ENCODE peak calls at places on chromosomes 5 and 9, in nine cellular contexts. One of them, this sample, is unnamed.
A peak's percentile ranks its signal among the peaks of the same experiment; 100 is the strongest.

GRCh38 chr5:40288791-40289475 is 390.8 kb upstream of the PTGER4 start:
- DNase-seq in lower lobe of right lung: no peak
- DNase-seq in lung: no peak
- DNase-seq in endothelial cell: no peak
- DNase-seq in neural progenitor cell: peak; percentile 11
- DNase-seq in stimulated activated CD8-positive, alpha-beta memory T cell treated with anti-CD3 and anti-CD28 coated beads, Interleukin-15, amount 100 ng/mL, for 48 hours: no peak
- DNase-seq in GDM1: no peak
- DNase-seq in germinal center: no peak
- DNase-seq in occipital lobe: no peak
- DNase-seq in this sample: no peak

GRCh38 chr5:84680908-84681307 is 296.2 kb upstream of the EDIL3 start:
- DNase-seq in lower lobe of right lung: no peak
- DNase-seq in lung: no peak
- DNase-seq in endothelial cell: no peak
- DNase-seq in neural progenitor cell: no peak
- DNase-seq in stimulated activated CD8-positive, alpha-beta memory T cell treated with anti-CD3 and anti-CD28 coated beads, Interleukin-15, amount 100 ng/mL, for 48 hours: no peak
- DNase-seq in GDM1: no peak
- DNase-seq in germinal center: no peak
- DNase-seq in occipital lobe: no peak
- DNase-seq in this sample: no peak

GRCh38 chr9:111891910-111892499 is 4.6 kb upstream of the UGCG start:
- DNase-seq in lower lobe of right lung: peak; percentile 48
- DNase-seq in lung: no peak
- DNase-seq in endothelial cell: no peak
- DNase-seq in neural progenitor cell: no peak
- DNase-seq in stimulated activated CD8-positive, alpha-beta memory T cell treated with anti-CD3 and anti-CD28 coated beads, Interleukin-15, amount 100 ng/mL, for 48 hours: no peak
- DNase-seq in GDM1: no peak
- DNase-seq in germinal center: no peak
- DNase-seq in occipital lobe: no peak
- DNase-seq in this sample: no peak

GRCh38 chr9:101487443-101487855 is 46.2 kb upstream of the RNF20 start:
- DNase-seq in lower lobe of right lung: no peak
- DNase-seq in lung: no peak
- DNase-seq in endothelial cell: no peak
- DNase-seq in neural progenitor cell: no peak
- DNase-seq in stimulated activated CD8-positive, alpha-beta memory T cell treated with anti-CD3 and anti-CD28 coated beads, Interleukin-15, amount 100 ng/mL, for 48 hours: no peak
- DNase-seq in GDM1: no peak
- DNase-seq in germinal center: no peak
- DNase-seq in occipital lobe: no peak
- DNase-seq in this sample: no peak

GRCh38 chr9:97981828-97982164 is 1.3 kb upstream of the ANP32B start:
- DNase-seq in lower lobe of right lung: no peak
- DNase-seq in lung: no peak
- DNase-seq in endothelial cell: no peak
- DNase-seq in neural progenitor cell: no peak
- DNase-seq in stimulated activated CD8-positive, alpha-beta memory T cell treated with anti-CD3 and anti-CD28 coated beads, Interleukin-15, amount 100 ng/mL, for 48 hours: no peak
- DNase-seq in GDM1: no peak
- DNase-seq in germinal center: no peak
- DNase-seq in occipital lobe: no peak
- DNase-seq in this sample: no peak

GRCh38 chr9:34185778-34186551 is 7.1 kb downstream of the UBAP1 start:
- DNase-seq in lower lobe of right lung: no peak
- DNase-seq in lung: peak; percentile 39
- DNase-seq in endothelial cell: no peak
- DNase-seq in neural progenitor cell: no peak
- DNase-seq in stimulated activated CD8-positive, alpha-beta memory T cell treated with anti-CD3 and anti-CD28 coated beads, Interleukin-15, amount 100 ng/mL, for 48 hours: no peak
- DNase-seq in GDM1: peak; percentile 10
- DNase-seq in germinal center: peak; percentile 26
- DNase-seq in occipital lobe: no peak
- DNase-seq in this sample: no peak

GRCh38 chr5:80125962-80126480 is 90.9 kb downstream of the THBS4 start:
- DNase-seq in lower lobe of right lung: no peak
- DNase-seq in lung: no peak
- DNase-seq in endothelial cell: no peak
- DNase-seq in neural progenitor cell: no peak
- DNase-seq in stimulated activated CD8-positive, alpha-beta memory T cell treated with anti-CD3 and anti-CD28 coated beads, Interleukin-15, amount 100 ng/mL, for 48 hours: no peak
- DNase-seq in GDM1: no peak
- DNase-seq in germinal center: no peak
- DNase-seq in occipital lobe: no peak
- DNase-seq in this sample: no peak

GRCh38 chr9:110575169-110575568 is 4.4 kb downstream of the SVEP1 start:
- DNase-seq in lower lobe of right lung: no peak
- DNase-seq in lung: no peak
- DNase-seq in endothelial cell: no peak
- DNase-seq in neural progenitor cell: no peak
- DNase-seq in stimulated activated CD8-positive, alpha-beta memory T cell treated with anti-CD3 and anti-CD28 coated beads, Interleukin-15, amount 100 ng/mL, for 48 hours: no peak
- DNase-seq in GDM1: no peak
- DNase-seq in germinal center: no peak
- DNase-seq in occipital lobe: no peak
- DNase-seq in this sample: no peak

GRCh38 chr5:150224483-150225027 is 34.7 kb downstream of the SLC6A7 start:
- DNase-seq in lower lobe of right lung: no peak
- DNase-seq in lung: no peak
- DNase-seq in endothelial cell: no peak
- DNase-seq in neural progenitor cell: no peak
- DNase-seq in stimulated activated CD8-positive, alpha-beta memory T cell treated with anti-CD3 and anti-CD28 coated beads, Interleukin-15, amount 100 ng/mL, for 48 hours: no peak
- DNase-seq in GDM1: no peak
- DNase-seq in germinal center: no peak
- DNase-seq in occipital lobe: no peak
- DNase-seq in this sample: no peak

GRCh38 chr5:178114325-178115135 is 1.2 kb downstream of the N4BP3 start:
- DNase-seq in lower lobe of right lung: no peak
- DNase-seq in lung: no peak
- DNase-seq in endothelial cell: no peak
- DNase-seq in neural progenitor cell: peak; percentile 67
- DNase-seq in stimulated activated CD8-positive, alpha-beta memory T cell treated with anti-CD3 and anti-CD28 coated beads, Interleukin-15, amount 100 ng/mL, for 48 hours: peak; percentile 16
- DNase-seq in GDM1: no peak
- DNase-seq in germinal center: peak; percentile 49
- DNase-seq in occipital lobe: no peak
- DNase-seq in this sample: no peak

GRCh38 chr9:86279839-86280238 is 2.5 kb downstream of the ISCA1 start:
- DNase-seq in lower lobe of right lung: no peak
- DNase-seq in lung: no peak
- DNase-seq in endothelial cell: no peak
- DNase-seq in neural progenitor cell: no peak
- DNase-seq in stimulated activated CD8-positive, alpha-beta memory T cell treated with anti-CD3 and anti-CD28 coated beads, Interleukin-15, amount 100 ng/mL, for 48 hours: no peak
- DNase-seq in GDM1: no peak
- DNase-seq in germinal center: no peak
- DNase-seq in occipital lobe: no peak
- DNase-seq in this sample: no peak

GRCh38 chr9:110217656-110218099 is 9.7 kb upstream of the C9orf152 start:
- DNase-seq in lower lobe of right lung: no peak
- DNase-seq in lung: no peak
- DNase-seq in endothelial cell: no peak
- DNase-seq in neural progenitor cell: peak; percentile 52
- DNase-seq in stimulated activated CD8-positive, alpha-beta memory T cell treated with anti-CD3 and anti-CD28 coated beads, Interleukin-15, amount 100 ng/mL, for 48 hours: no peak
- DNase-seq in GDM1: no peak
- DNase-seq in germinal center: peak; percentile 13
- DNase-seq in occipital lobe: no peak
- DNase-seq in this sample: peak; percentile 9

GRCh38 chr9:38362912-38363588 is 29.5 kb upstream of the ALDH1B1 start:
- DNase-seq in lower lobe of right lung: no peak
- DNase-seq in lung: peak; percentile 37
- DNase-seq in endothelial cell: peak; percentile 26
- DNase-seq in neural progenitor cell: peak; percentile 69
- DNase-seq in stimulated activated CD8-positive, alpha-beta memory T cell treated with anti-CD3 and anti-CD28 coated beads, Interleukin-15, amount 100 ng/mL, for 48 hours: no peak
- DNase-seq in GDM1: peak; percentile 10
- DNase-seq in germinal center: peak; percentile 15
- DNase-seq in occipital lobe: peak; percentile 20
- DNase-seq in this sample: peak; percentile 13

GRCh38 chr9:5988265-5988664 is 27.2 kb downstream of the RANBP6 start:
- DNase-seq in lower lobe of right lung: no peak
- DNase-seq in lung: no peak
- DNase-seq in endothelial cell: no peak
- DNase-seq in neural progenitor cell: no peak
- DNase-seq in stimulated activated CD8-positive, alpha-beta memory T cell treated with anti-CD3 and anti-CD28 coated beads, Interleukin-15, amount 100 ng/mL, for 48 hours: no peak
- DNase-seq in GDM1: no peak
- DNase-seq in germinal center: no peak
- DNase-seq in occipital lobe: no peak
- DNase-seq in this sample: no peak

GRCh38 chr5:76583163-76584047 is 39.8 kb downstream of the F2RL2 start:
- DNase-seq in lower lobe of right lung: no peak
- DNase-seq in lung: no peak
- DNase-seq in endothelial cell: no peak
- DNase-seq in neural progenitor cell: no peak
- DNase-seq in stimulated activated CD8-positive, alpha-beta memory T cell treated with anti-CD3 and anti-CD28 coated beads, Interleukin-15, amount 100 ng/mL, for 48 hours: no peak
- DNase-seq in GDM1: no peak
- DNase-seq in germinal center: no peak
- DNase-seq in occipital lobe: no peak
- DNase-seq in this sample: no peak

GRCh38 chr5:169142264-169142970 is 158.5 kb downstream of the SLIT3 start:
- DNase-seq in lower lobe of right lung: no peak
- DNase-seq in lung: no peak
- DNase-seq in endothelial cell: no peak
- DNase-seq in neural progenitor cell: no peak
- DNase-seq in stimulated activated CD8-positive, alpha-beta memory T cell treated with anti-CD3 and anti-CD28 coated beads, Interleukin-15, amount 100 ng/mL, for 48 hours: no peak
- DNase-seq in GDM1: no peak
- DNase-seq in germinal center: no peak
- DNase-seq in occipital lobe: no peak
- DNase-seq in this sample: no peak

GRCh38 chr5:78518365-78519197 is 130.0 kb downstream of the LHFPL2 start:
- DNase-seq in lower lobe of right lung: peak; percentile 59
- DNase-seq in lung: peak; percentile 66
- DNase-seq in endothelial cell: peak; percentile 37
- DNase-seq in neural progenitor cell: no peak
- DNase-seq in stimulated activated CD8-positive, alpha-beta memory T cell treated with anti-CD3 and anti-CD28 coated beads, Interleukin-15, amount 100 ng/mL, for 48 hours: no peak
- DNase-seq in GDM1: no peak
- DNase-seq in germinal center: no peak
- DNase-seq in occipital lobe: no peak
- DNase-seq in this sample: no peak

This sample was measured in DND-41.